ENCODE peak calls at places on chromosomes 2 and 18, in eight cellular contexts. One of them, this sample, is unnamed.

GRCh38 chr2:25161055-25161781 is 7.2 kb downstream of the POMC start:
- DNase-seq in HCT116: no peak
- DNase-seq in SK-N-SH: no peak
- DNase-seq in MM.1S: peak
- DNase-seq in neural progenitor cell: no peak
- DNase-seq in GM23338: peak
- DNase-seq in hepatocyte: no peak
- DNase-seq in OCI-LY7: no peak
- DNase-seq in this sample: no peak

GRCh38 chr2:56170988-56171387 is 12.8 kb upstream of the CCDC85A start:
- DNase-seq in HCT116: no peak
- DNase-seq in SK-N-SH: no peak
- DNase-seq in MM.1S: no peak
- DNase-seq in neural progenitor cell: no peak
- DNase-seq in GM23338: no peak
- DNase-seq in hepatocyte: no peak
- DNase-seq in OCI-LY7: no peak
- DNase-seq in this sample: no peak

GRCh38 chr2:42238644-42239288 is 69.6 kb downstream of the EML4 start:
- DNase-seq in HCT116: peak
- DNase-seq in SK-N-SH: no peak
- DNase-seq in MM.1S: peak
- DNase-seq in neural progenitor cell: peak
- DNase-seq in GM23338: peak
- DNase-seq in hepatocyte: peak
- DNase-seq in OCI-LY7: peak
- DNase-seq in this sample: peak

GRCh38 chr2:177474904-177475474 is 82.4 kb downstream of the AGPS start:
- DNase-seq in HCT116: peak
- DNase-seq in SK-N-SH: no peak
- DNase-seq in MM.1S: no peak
- DNase-seq in neural progenitor cell: no peak
- DNase-seq in GM23338: no peak
- DNase-seq in hepatocyte: no peak
- DNase-seq in OCI-LY7: no peak
- DNase-seq in this sample: peak

GRCh38 chr2:19538411-19538963 is 180.1 kb upstream of the OSR1 start:
- DNase-seq in HCT116: peak
- DNase-seq in SK-N-SH: no peak
- DNase-seq in MM.1S: no peak
- DNase-seq in neural progenitor cell: no peak
- DNase-seq in GM23338: no peak
- DNase-seq in hepatocyte: peak
- DNase-seq in OCI-LY7: no peak
- DNase-seq in this sample: peak

GRCh38 chr18:5542393-5543035 is 1.3 kb downstream of the EPB41L3 start:
- DNase-seq in HCT116: no peak
- DNase-seq in SK-N-SH: peak
- DNase-seq in MM.1S: no peak
- DNase-seq in neural progenitor cell: peak
- DNase-seq in GM23338: peak
- DNase-seq in hepatocyte: peak
- DNase-seq in OCI-LY7: no peak
- DNase-seq in this sample: no peak

GRCh38 chr2:174697267-174697666 is 67.0 kb downstream of the CHRNA1 start:
- DNase-seq in HCT116: peak
- DNase-seq in SK-N-SH: peak
- DNase-seq in MM.1S: peak
- DNase-seq in neural progenitor cell: peak
- DNase-seq in GM23338: peak
- DNase-seq in hepatocyte: peak
- DNase-seq in OCI-LY7: peak
- DNase-seq in this sample: peak

GRCh38 chr18:41490861-41491260 is 464.2 kb upstream of the PIK3C3 start:
- DNase-seq in HCT116: no peak
- DNase-seq in SK-N-SH: no peak
- DNase-seq in MM.1S: no peak
- DNase-seq in neural progenitor cell: no peak
- DNase-seq in GM23338: no peak
- DNase-seq in hepatocyte: no peak
- DNase-seq in OCI-LY7: no peak
- DNase-seq in this sample: no peak

GRCh38 chr18:9868857-9869712 is 16.7 kb upstream of the TXNDC2 start:
- DNase-seq in HCT116: no peak
- DNase-seq in SK-N-SH: peak
- DNase-seq in MM.1S: no peak
- DNase-seq in neural progenitor cell: no peak
- DNase-seq in GM23338: no peak
- DNase-seq in hepatocyte: peak
- DNase-seq in OCI-LY7: no peak
- DNase-seq in this sample: no peak

GRCh38 chr18:9871244-9871746 is 14.5 kb upstream of the TXNDC2 start:
- DNase-seq in HCT116: no peak
- DNase-seq in SK-N-SH: no peak
- DNase-seq in MM.1S: no peak
- DNase-seq in neural progenitor cell: no peak
- DNase-seq in GM23338: no peak
- DNase-seq in hepatocyte: no peak
- DNase-seq in OCI-LY7: no peak
- DNase-seq in this sample: no peak

GRCh38 chr18:9867454-9867732 is 18.4 kb upstream of the TXNDC2 start:
- DNase-seq in HCT116: no peak
- DNase-seq in SK-N-SH: no peak
- DNase-seq in MM.1S: no peak
- DNase-seq in neural progenitor cell: no peak
- DNase-seq in GM23338: no peak
- DNase-seq in hepatocyte: no peak
- DNase-seq in OCI-LY7: no peak
- DNase-seq in this sample: no peak

GRCh38 chr18:9870431-9871023 is 15.2 kb upstream of the TXNDC2 start:
- DNase-seq in HCT116: no peak
- DNase-seq in SK-N-SH: no peak
- DNase-seq in MM.1S: no peak
- DNase-seq in neural progenitor cell: no peak
- DNase-seq in GM23338: no peak
- DNase-seq in hepatocyte: no peak
- DNase-seq in OCI-LY7: no peak
- DNase-seq in this sample: no peak

DNA sequence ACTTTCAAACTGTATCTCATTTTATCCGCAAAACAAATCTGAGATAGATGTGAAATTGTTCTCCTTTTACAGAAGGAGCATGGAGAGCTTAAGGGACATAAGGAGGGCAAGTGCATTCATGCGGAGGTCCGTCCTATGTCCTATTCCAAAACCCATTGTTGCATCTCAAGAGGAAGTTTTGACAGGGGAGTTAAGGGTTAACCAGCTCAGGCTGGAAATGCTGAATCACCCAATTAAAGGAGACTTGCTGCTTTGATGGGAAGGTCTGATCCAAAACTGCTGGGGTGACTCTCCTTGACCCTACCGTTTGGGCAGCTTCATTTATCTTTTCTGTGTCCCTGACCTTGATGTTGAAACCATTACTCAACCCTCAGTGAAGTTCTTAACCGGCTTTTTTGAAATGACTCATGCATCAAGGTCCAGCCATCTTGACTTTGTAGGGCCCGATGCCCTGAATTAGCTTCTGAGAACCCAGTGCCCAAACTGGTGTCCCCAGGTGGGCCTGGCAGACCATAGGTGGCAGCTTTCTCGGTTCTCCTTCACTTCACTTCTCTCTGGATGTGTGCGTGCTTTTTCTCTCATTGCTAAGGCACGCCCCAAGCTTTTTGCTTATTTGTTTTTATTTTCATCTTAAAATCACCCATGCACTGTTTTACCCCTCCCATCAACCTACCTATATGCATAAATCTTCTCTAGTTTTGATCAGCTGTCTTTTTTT is 15.9 kb upstream of the TXNDC2 start:
- DNase-seq in HCT116: peak
- DNase-seq in SK-N-SH: peak
- DNase-seq in MM.1S: no peak
- DNase-seq in neural progenitor cell: no peak
- DNase-seq in GM23338: peak
- DNase-seq in hepatocyte: peak
- DNase-seq in OCI-LY7: peak
- DNase-seq in this sample: peak
- TF ChIP-seq EZH2phosphoT487 in HCT116: no peak
- TF ChIP-seq EZH2phosphoT487 in SK-N-SH: no peak
- TF ChIP-seq EZH2phosphoT487 in MM.1S: no peak
- TF ChIP-seq EZH2phosphoT487 in neural progenitor cell: no peak
- TF ChIP-seq EZH2phosphoT487 in GM23338: no peak
- TF ChIP-seq EZH2phosphoT487 in hepatocyte: no peak
- TF ChIP-seq EZH2phosphoT487 in OCI-LY7: no peak
- TF ChIP-seq EZH2phosphoT487 in this sample: no peak

GRCh38 chr2:128084757-128085156 is 6.2 kb upstream of the UGGT1 start:
- DNase-seq in HCT116: no peak
- DNase-seq in SK-N-SH: no peak
- DNase-seq in MM.1S: no peak
- DNase-seq in neural progenitor cell: no peak
- DNase-seq in GM23338: no peak
- DNase-seq in hepatocyte: no peak
- DNase-seq in OCI-LY7: no peak
- DNase-seq in this sample: no peak

GRCh38 chr2:128090575-128090908 is 458 bp upstream of the UGGT1 start:
- DNase-seq in HCT116: no peak
- DNase-seq in SK-N-SH: no peak
- DNase-seq in MM.1S: no peak
- DNase-seq in neural progenitor cell: no peak
- DNase-seq in GM23338: no peak
- DNase-seq in hepatocyte: no peak
- DNase-seq in OCI-LY7: no peak
- DNase-seq in this sample: no peak

GRCh38 chr2:128091691-128092050 is 671 bp downstream of the UGGT1 start:
- DNase-seq in HCT116: no peak
- DNase-seq in SK-N-SH: no peak
- DNase-seq in MM.1S: peak
- DNase-seq in neural progenitor cell: no peak
- DNase-seq in GM23338: no peak
- DNase-seq in hepatocyte: no peak
- DNase-seq in OCI-LY7: peak
- DNase-seq in this sample: peak

GRCh38 chr2:128090909-128091690 is at the start of gene UGGT1:
- DNase-seq in HCT116: peak
- DNase-seq in SK-N-SH: peak
- DNase-seq in MM.1S: peak
- DNase-seq in neural progenitor cell: peak
- DNase-seq in GM23338: peak
- DNase-seq in hepatocyte: peak
- DNase-seq in OCI-LY7: peak
- DNase-seq in this sample: peak

DNA sequence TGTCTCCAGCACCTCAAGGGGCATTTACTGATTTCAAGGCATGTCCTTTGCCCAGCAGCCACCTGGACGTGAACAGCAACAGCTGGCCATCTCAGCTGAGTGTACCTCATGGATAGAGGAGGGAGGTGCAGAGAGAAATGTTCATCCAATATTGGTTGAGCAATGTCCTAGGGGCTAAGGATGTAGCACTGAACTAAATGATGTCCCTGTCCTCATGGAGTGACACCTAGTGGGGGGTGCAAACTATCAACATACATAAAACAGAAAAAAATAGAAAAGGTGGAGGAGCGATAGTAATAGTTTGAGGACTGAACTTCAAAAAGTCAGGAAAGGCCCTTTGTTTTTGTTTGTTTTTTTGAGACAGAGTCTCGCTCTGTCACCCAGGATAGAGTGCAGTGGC is 4.8 kb upstream of the UGGT1 start:
- DNase-seq in HCT116: no peak
- DNase-seq in SK-N-SH: no peak
- DNase-seq in MM.1S: no peak
- DNase-seq in neural progenitor cell: no peak
- DNase-seq in GM23338: no peak
- DNase-seq in hepatocyte: no peak
- DNase-seq in OCI-LY7: peak
- DNase-seq in this sample: no peak
- TF ChIP-seq CTCF in HCT116: no peak
- TF ChIP-seq CTCF in SK-N-SH: no peak
- TF ChIP-seq CTCF in MM.1S: no peak
- TF ChIP-seq CTCF in neural progenitor cell: no peak
- TF ChIP-seq CTCF in GM23338: peak
- TF ChIP-seq CTCF in hepatocyte: no peak
- TF ChIP-seq CTCF in OCI-LY7: peak
- TF ChIP-seq CTCF in this sample: peak

GRCh38 chr18:58241026-58241679 is 197.1 kb downstream of the NEDD4L start:
- DNase-seq in HCT116: no peak
- DNase-seq in SK-N-SH: no peak
- DNase-seq in MM.1S: no peak
- DNase-seq in neural progenitor cell: no peak
- DNase-seq in GM23338: no peak
- DNase-seq in hepatocyte: no peak
- DNase-seq in OCI-LY7: no peak
- DNase-seq in this sample: no peak

GRCh38 chr18:58242435-58242834 is 198.4 kb downstream of the NEDD4L start:
- DNase-seq in HCT116: no peak
- DNase-seq in SK-N-SH: no peak
- DNase-seq in MM.1S: no peak
- DNase-seq in neural progenitor cell: no peak
- DNase-seq in GM23338: no peak
- DNase-seq in hepatocyte: no peak
- DNase-seq in OCI-LY7: no peak
- DNase-seq in this sample: no peak

GRCh38 chr18:58243401-58243800 is 199.4 kb downstream of the NEDD4L start:
- DNase-seq in HCT116: no peak
- DNase-seq in SK-N-SH: no peak
- DNase-seq in MM.1S: no peak
- DNase-seq in neural progenitor cell: no peak
- DNase-seq in GM23338: no peak
- DNase-seq in hepatocyte: no peak
- DNase-seq in OCI-LY7: no peak
- DNase-seq in this sample: no peak

GRCh38 chr18:58242978-58243377 is 199.0 kb downstream of the NEDD4L start:
- DNase-seq in HCT116: no peak
- DNase-seq in SK-N-SH: no peak
- DNase-seq in MM.1S: no peak
- DNase-seq in neural progenitor cell: no peak
- DNase-seq in GM23338: no peak
- DNase-seq in hepatocyte: no peak
- DNase-seq in OCI-LY7: no peak
- DNase-seq in this sample: no peak

GRCh38 chr18:58241877-58242276 is 197.9 kb downstream of the NEDD4L start:
- DNase-seq in HCT116: no peak
- DNase-seq in SK-N-SH: no peak
- DNase-seq in MM.1S: no peak
- DNase-seq in neural progenitor cell: no peak
- DNase-seq in GM23338: no peak
- DNase-seq in hepatocyte: no peak
- DNase-seq in OCI-LY7: no peak
- DNase-seq in this sample: peak
- TF ChIP-seq EZH2phosphoT487 in HCT116: no peak
- TF ChIP-seq EZH2phosphoT487 in SK-N-SH: no peak
- TF ChIP-seq EZH2phosphoT487 in MM.1S: no peak
- TF ChIP-seq EZH2phosphoT487 in neural progenitor cell: no peak
- TF ChIP-seq EZH2phosphoT487 in GM23338: no peak
- TF ChIP-seq EZH2phosphoT487 in hepatocyte: no peak
- TF ChIP-seq EZH2phosphoT487 in OCI-LY7: no peak
- TF ChIP-seq EZH2phosphoT487 in this sample: no peak

GRCh38 chr2:164840930-164841718 is 499 bp downstream of the COBLL1 start:
- DNase-seq in HCT116: peak
- DNase-seq in SK-N-SH: peak
- DNase-seq in MM.1S: peak
- DNase-seq in neural progenitor cell: peak
- DNase-seq in GM23338: peak
- DNase-seq in hepatocyte: peak
- DNase-seq in OCI-LY7: peak
- DNase-seq in this sample: peak

GRCh38 chr2:164843346-164843841 is 1.8 kb upstream of the COBLL1 start:
- DNase-seq in HCT116: no peak
- DNase-seq in SK-N-SH: no peak
- DNase-seq in MM.1S: no peak
- DNase-seq in neural progenitor cell: no peak
- DNase-seq in GM23338: no peak
- DNase-seq in hepatocyte: peak
- DNase-seq in OCI-LY7: no peak
- DNase-seq in this sample: peak

GRCh38 chr2:164841719-164842623 is at the start of gene COBLL1:
- DNase-seq in HCT116: peak
- DNase-seq in SK-N-SH: peak
- DNase-seq in MM.1S: peak
- DNase-seq in neural progenitor cell: peak
- DNase-seq in GM23338: peak
- DNase-seq in hepatocyte: peak
- DNase-seq in OCI-LY7: peak
- DNase-seq in this sample: peak

GRCh38 chr2:164840458-164840929 is 1.1 kb downstream of the COBLL1 start:
- DNase-seq in HCT116: no peak
- DNase-seq in SK-N-SH: no peak
- DNase-seq in MM.1S: peak
- DNase-seq in neural progenitor cell: peak
- DNase-seq in GM23338: peak
- DNase-seq in hepatocyte: peak
- DNase-seq in OCI-LY7: no peak
- DNase-seq in this sample: peak

GRCh38 chr2:164842624-164842966 is 972 bp upstream of the COBLL1 start:
- DNase-seq in HCT116: no peak
- DNase-seq in SK-N-SH: no peak
- DNase-seq in MM.1S: no peak
- DNase-seq in neural progenitor cell: no peak
- DNase-seq in GM23338: no peak
- DNase-seq in hepatocyte: no peak
- DNase-seq in OCI-LY7: no peak
- DNase-seq in this sample: no peak
- TF ChIP-seq CTCF in HCT116: no peak
- TF ChIP-seq CTCF in SK-N-SH: no peak
- TF ChIP-seq CTCF in MM.1S: no peak
- TF ChIP-seq CTCF in neural progenitor cell: no peak
- TF ChIP-seq CTCF in GM23338: no peak
- TF ChIP-seq CTCF in hepatocyte: no peak
- TF ChIP-seq CTCF in OCI-LY7: no peak
- TF ChIP-seq CTCF in this sample: no peak